ENCODE peak calls at places on chromosomes 2 and 18, in eight cellular contexts. One of them, this sample, is unnamed. For H3K36me3, the result is how much of the 10 kb centered on the place peaks cover.

GRCh38 chr2:189247276-189247675 is 67.7 kb upstream of the COL5A2 start:
- DNase-seq in colonic mucosa: no peak
- DNase-seq in mucosa of descending colon: no peak
- DNase-seq in MM.1S: no peak
- DNase-seq in fibroblast of lung: no peak
- DNase-seq in tibial nerve: no peak
- DNase-seq in left lung: no peak
- DNase-seq in WERI-Rb-1: no peak
- DNase-seq in this sample: no peak

GRCh38 chr2:51990684-51991083 is 958.8 kb upstream of the NRXN1 start:
- DNase-seq in tibial nerve: no peak
- DNase-seq in WERI-Rb-1: no peak
- DNase-seq in left lung: no peak
- DNase-seq in colonic mucosa: no peak
- DNase-seq in fibroblast of lung: no peak
- DNase-seq in MM.1S: no peak
- DNase-seq in mucosa of descending colon: no peak
- DNase-seq in this sample: no peak

GRCh38 chr2:204265701-204266310 is 279.5 kb upstream of the PARD3B start:
- DNase-seq in mucosa of descending colon: peak
- DNase-seq in left lung: peak
- DNase-seq in colonic mucosa: no peak
- DNase-seq in MM.1S: no peak
- DNase-seq in WERI-Rb-1: peak
- DNase-seq in tibial nerve: no peak
- DNase-seq in fibroblast of lung: no peak
- DNase-seq in this sample: no peak

GRCh38 chr2:172228177-172228785 is 125.6 kb upstream of the DLX2 start:
- DNase-seq in left lung: no peak
- DNase-seq in fibroblast of lung: peak
- DNase-seq in mucosa of descending colon: no peak
- DNase-seq in MM.1S: no peak
- DNase-seq in tibial nerve: no peak
- DNase-seq in colonic mucosa: no peak
- DNase-seq in WERI-Rb-1: no peak
- DNase-seq in this sample: no peak

GRCh38 chr2:190467575-190468083 is 59.5 kb downstream of the MFSD6 start:
- DNase-seq in fibroblast of lung: peak
- DNase-seq in WERI-Rb-1: no peak
- DNase-seq in tibial nerve: no peak
- DNase-seq in colonic mucosa: no peak
- DNase-seq in left lung: no peak
- DNase-seq in mucosa of descending colon: peak
- DNase-seq in MM.1S: no peak
- DNase-seq in this sample: no peak

GRCh38 chr2:66437601-66438497 is 2.9 kb downstream of the MEIS1 start:
- DNase-seq in tibial nerve: no peak
- DNase-seq in MM.1S: peak
- DNase-seq in mucosa of descending colon: no peak
- DNase-seq in WERI-Rb-1: no peak
- DNase-seq in colonic mucosa: no peak
- DNase-seq in left lung: no peak
- DNase-seq in fibroblast of lung: peak
- DNase-seq in this sample: no peak

GRCh38 chr2:44553456-44553855 is 191.7 kb downstream of the CAMKMT start:
- DNase-seq in colonic mucosa: no peak
- DNase-seq in WERI-Rb-1: no peak
- DNase-seq in fibroblast of lung: peak
- DNase-seq in MM.1S: no peak
- DNase-seq in tibial nerve: no peak
- DNase-seq in mucosa of descending colon: no peak
- DNase-seq in left lung: no peak
- DNase-seq in this sample: no peak

GRCh38 chr2:26172866-26173595 is at the start of gene GAREM2:
- DNase-seq in left lung: no peak
- DNase-seq in MM.1S: no peak
- DNase-seq in mucosa of descending colon: no peak
- DNase-seq in fibroblast of lung: no peak
- DNase-seq in tibial nerve: no peak
- DNase-seq in colonic mucosa: no peak
- DNase-seq in WERI-Rb-1: peak
- DNase-seq in this sample: no peak

GRCh38 chr2:51013060-51013746 is 18.7 kb downstream of the NRXN1 start:
- DNase-seq in fibroblast of lung: peak
- DNase-seq in colonic mucosa: peak
- DNase-seq in WERI-Rb-1: peak
- DNase-seq in left lung: peak
- DNase-seq in tibial nerve: no peak
- DNase-seq in MM.1S: peak
- DNase-seq in mucosa of descending colon: peak
- DNase-seq in this sample: no peak

GRCh38 chr2:79219383-79219988 is 59.9 kb upstream of the REG3A start:
- DNase-seq in MM.1S: peak
- DNase-seq in WERI-Rb-1: peak
- DNase-seq in fibroblast of lung: peak
- DNase-seq in mucosa of descending colon: peak
- DNase-seq in left lung: no peak
- DNase-seq in colonic mucosa: peak
- DNase-seq in tibial nerve: peak
- DNase-seq in this sample: no peak

GRCh38 chr18:48866028-48866733 is 84.6 kb downstream of the SMAD7 start:
- DNase-seq in mucosa of descending colon: peak
- DNase-seq in MM.1S: no peak
- DNase-seq in tibial nerve: no peak
- DNase-seq in fibroblast of lung: peak
- DNase-seq in colonic mucosa: peak
- DNase-seq in WERI-Rb-1: no peak
- DNase-seq in left lung: no peak
- DNase-seq in this sample: no peak

GRCh38 chr2:209380278-209380677 is 43.6 kb upstream of the MAP2 start:
- DNase-seq in mucosa of descending colon: no peak
- DNase-seq in left lung: no peak
- DNase-seq in fibroblast of lung: no peak
- DNase-seq in MM.1S: peak
- DNase-seq in WERI-Rb-1: no peak
- DNase-seq in tibial nerve: no peak
- DNase-seq in colonic mucosa: no peak
- DNase-seq in this sample: peak

GRCh38 chr2:41962912-41963652 is 84.7 kb upstream of the PKDCC start:
- DNase-seq in WERI-Rb-1: no peak
- DNase-seq in MM.1S: no peak
- DNase-seq in mucosa of descending colon: no peak
- DNase-seq in left lung: no peak
- DNase-seq in colonic mucosa: no peak
- DNase-seq in fibroblast of lung: no peak
- DNase-seq in tibial nerve: no peak
- DNase-seq in this sample: no peak

GRCh38 chr2:26568076-26568890 is 72.9 kb downstream of the CIB4 start:
- DNase-seq in left lung: no peak
- DNase-seq in colonic mucosa: no peak
- DNase-seq in tibial nerve: no peak
- DNase-seq in mucosa of descending colon: no peak
- DNase-seq in MM.1S: no peak
- DNase-seq in fibroblast of lung: no peak
- DNase-seq in WERI-Rb-1: peak
- DNase-seq in this sample: no peak

GRCh38 chr2:231680992-231681852 is 27.1 kb upstream of the PTMA start:
- DNase-seq in WERI-Rb-1: peak
- DNase-seq in fibroblast of lung: peak
- DNase-seq in colonic mucosa: peak
- DNase-seq in tibial nerve: peak
- DNase-seq in mucosa of descending colon: peak
- DNase-seq in left lung: peak
- DNase-seq in MM.1S: no peak
- DNase-seq in this sample: peak

GRCh38 chr2:121019073-121019472 is 265.9 kb downstream of the TFCP2L1 start:
- DNase-seq in mucosa of descending colon: no peak
- DNase-seq in left lung: peak
- DNase-seq in tibial nerve: no peak
- DNase-seq in MM.1S: no peak
- DNase-seq in colonic mucosa: no peak
- DNase-seq in fibroblast of lung: no peak
- DNase-seq in WERI-Rb-1: no peak
- DNase-seq in this sample: no peak

GRCh38 chr2:6822394-6822793 is 43.3 kb downstream of the CMPK2 start:
- DNase-seq in fibroblast of lung: no peak
- DNase-seq in mucosa of descending colon: no peak
- DNase-seq in tibial nerve: no peak
- DNase-seq in WERI-Rb-1: no peak
- DNase-seq in MM.1S: no peak
- DNase-seq in left lung: no peak
- DNase-seq in colonic mucosa: no peak
- DNase-seq in this sample: no peak

GRCh38 chr2:43285987-43286386 is 59.6 kb upstream of the ZFP36L2 start:
- DNase-seq in tibial nerve: no peak
- DNase-seq in mucosa of descending colon: no peak
- DNase-seq in left lung: no peak
- DNase-seq in fibroblast of lung: no peak
- DNase-seq in MM.1S: no peak
- DNase-seq in WERI-Rb-1: no peak
- DNase-seq in colonic mucosa: no peak
- DNase-seq in this sample: no peak

GRCh38 chr2:43288417-43289305 is 62.3 kb upstream of the ZFP36L2 start:
- DNase-seq in fibroblast of lung: peak
- DNase-seq in left lung: no peak
- DNase-seq in tibial nerve: no peak
- DNase-seq in MM.1S: no peak
- DNase-seq in WERI-Rb-1: no peak
- DNase-seq in colonic mucosa: no peak
- DNase-seq in mucosa of descending colon: no peak
- DNase-seq in this sample: no peak

GRCh38 chr2:43279317-43279840 is 53.0 kb upstream of the ZFP36L2 start:
- DNase-seq in mucosa of descending colon: no peak
- DNase-seq in MM.1S: no peak
- DNase-seq in WERI-Rb-1: no peak
- DNase-seq in left lung: no peak
- DNase-seq in colonic mucosa: no peak
- DNase-seq in tibial nerve: no peak
- DNase-seq in fibroblast of lung: no peak
- DNase-seq in this sample: no peak

GRCh38 chr2:43280994-43281393 is 54.6 kb upstream of the ZFP36L2 start:
- DNase-seq in left lung: no peak
- DNase-seq in fibroblast of lung: no peak
- DNase-seq in mucosa of descending colon: no peak
- DNase-seq in WERI-Rb-1: no peak
- DNase-seq in tibial nerve: no peak
- DNase-seq in colonic mucosa: no peak
- DNase-seq in MM.1S: no peak
- DNase-seq in this sample: no peak

DNA sequence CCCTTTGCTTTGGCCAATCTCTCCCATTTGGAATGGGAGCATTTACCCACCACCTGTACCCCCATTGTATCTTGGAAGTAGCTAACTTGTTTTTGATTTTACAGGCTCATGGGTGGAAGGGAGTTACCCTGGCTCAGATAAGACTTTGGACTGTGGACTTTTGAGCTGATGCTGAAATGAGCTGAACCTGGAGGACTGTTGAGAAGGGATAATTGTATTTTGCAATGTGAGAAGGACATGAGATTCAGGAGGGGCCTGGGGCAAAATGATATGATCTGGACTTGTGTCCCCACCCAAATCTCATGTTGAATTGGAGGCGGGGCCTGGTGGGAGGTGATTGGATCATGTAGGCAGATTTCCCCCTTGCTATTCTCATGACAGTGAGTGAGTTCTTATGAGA is 58.6 kb upstream of the ZFP36L2 start:
- DNase-seq in MM.1S: no peak
- DNase-seq in fibroblast of lung: no peak
- DNase-seq in WERI-Rb-1: no peak
- DNase-seq in left lung: no peak
- DNase-seq in colonic mucosa: no peak
- DNase-seq in tibial nerve: no peak
- DNase-seq in mucosa of descending colon: no peak
- DNase-seq in this sample: no peak
- H3K36me3 ChIP-seq in MM.1S: under half
- H3K36me3 ChIP-seq in fibroblast of lung: under half
- H3K36me3 ChIP-seq in WERI-Rb-1: under half
- H3K36me3 ChIP-seq in left lung: half or more
- H3K36me3 ChIP-seq in colonic mucosa: under half
- H3K36me3 ChIP-seq in tibial nerve: under half
- H3K36me3 ChIP-seq in mucosa of descending colon: under half
- H3K36me3 ChIP-seq in this sample: under half

GRCh38 chr2:73926493-73927327 is at the start of gene DGUOK:
- DNase-seq in fibroblast of lung: peak
- DNase-seq in MM.1S: peak
- DNase-seq in WERI-Rb-1: peak
- DNase-seq in tibial nerve: peak
- DNase-seq in colonic mucosa: peak
- DNase-seq in left lung: peak
- DNase-seq in mucosa of descending colon: peak
- DNase-seq in this sample: peak
- TF ChIP-seq CTCF in fibroblast of lung: no peak
- TF ChIP-seq CTCF in MM.1S: no peak
- TF ChIP-seq CTCF in WERI-Rb-1: no peak
- TF ChIP-seq CTCF in tibial nerve: no peak
- TF ChIP-seq CTCF in colonic mucosa: no peak
- TF ChIP-seq CTCF in left lung: no peak
- TF ChIP-seq CTCF in mucosa of descending colon: no peak
- TF ChIP-seq CTCF in this sample: no peak

DNA sequence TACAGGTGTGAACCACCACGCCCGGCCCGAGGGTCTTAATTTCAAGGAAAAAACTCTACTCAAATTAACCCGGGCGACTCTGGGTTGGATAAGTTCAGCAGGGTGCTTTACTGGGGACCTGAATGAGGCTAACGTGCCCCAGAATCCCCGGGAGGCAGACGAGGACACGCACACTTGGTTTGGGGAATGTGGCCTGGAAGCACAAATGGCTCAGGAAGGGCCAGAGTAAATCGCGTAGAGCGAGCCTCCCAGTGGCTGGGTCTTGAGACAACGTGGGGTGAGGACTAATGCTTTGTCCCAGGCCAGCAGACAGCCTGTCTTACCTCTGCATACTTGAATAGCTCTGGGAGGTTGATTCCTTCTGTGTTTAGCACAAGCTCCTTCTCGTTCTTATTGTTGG is 75.8 kb downstream of the POLR1A start:
- DNase-seq in MM.1S: no peak
- DNase-seq in WERI-Rb-1: no peak
- DNase-seq in mucosa of descending colon: no peak
- DNase-seq in colonic mucosa: no peak
- DNase-seq in tibial nerve: no peak
- DNase-seq in fibroblast of lung: no peak
- DNase-seq in left lung: no peak
- DNase-seq in this sample: no peak
- H3K36me3 ChIP-seq in MM.1S: under half
- H3K36me3 ChIP-seq in WERI-Rb-1: half or more
- H3K36me3 ChIP-seq in mucosa of descending colon: under half
- H3K36me3 ChIP-seq in colonic mucosa: under half
- H3K36me3 ChIP-seq in tibial nerve: under half
- H3K36me3 ChIP-seq in fibroblast of lung: under half
- H3K36me3 ChIP-seq in left lung: half or more
- H3K36me3 ChIP-seq in this sample: under half

GRCh38 chr2:155256803-155257202 is 558.3 kb downstream of the KCNJ3 start:
- DNase-seq in WERI-Rb-1: no peak
- DNase-seq in mucosa of descending colon: no peak
- DNase-seq in tibial nerve: no peak
- DNase-seq in left lung: no peak
- DNase-seq in MM.1S: no peak
- DNase-seq in colonic mucosa: no peak
- DNase-seq in fibroblast of lung: no peak
- DNase-seq in this sample: no peak
- TF ChIP-seq CTCF in WERI-Rb-1: peak
- TF ChIP-seq CTCF in mucosa of descending colon: no peak
- TF ChIP-seq CTCF in tibial nerve: no peak
- TF ChIP-seq CTCF in left lung: no peak
- TF ChIP-seq CTCF in MM.1S: no peak
- TF ChIP-seq CTCF in colonic mucosa: no peak
- TF ChIP-seq CTCF in fibroblast of lung: no peak
- TF ChIP-seq CTCF in this sample: peak

This sample was measured in GM06990.